ENCODE peak calls at places on chromosomes 2 and 18, in ten cellular contexts. G is choroid plexus epithelial cell, W is NCI-H2081, L is GM13977, F is AG08395, M is nephron progenitor cell, S is astrocyte, O is ACHN, Q is cardiac fibroblast, B is heart left ventricle. V is an unnamed sample.

GRCh38 chr2:95061601-95062183 is 36.2 kb downstream of the MAL start:
- DNase-seq in G (no peak), W (no peak), L (no peak), F (no peak), M (no peak), S (no peak), O (no peak), Q (no peak), B (no peak), V (no peak)

GRCh38 chr2:70557171-70557838 is 3.7 kb upstream of the TGFA start:
- DNase-seq in G (no peak), W (peak), L (no peak), F (no peak), M (no peak), S (no peak), O (no peak), Q (no peak), B (no peak), V (no peak)

GRCh38 chr2:27855476-27855875 is 34.7 kb downstream of the RBKS start:
- DNase-seq in G (peak), W (no peak), L (no peak), F (peak), M (no peak), S (peak), O (peak), Q (peak), B (no peak), V (peak)

GRCh38 chr2:73896362-73897239 is 3.8 kb downstream of the ACTG2 start:
- DNase-seq in G (peak), W (no peak), L (peak), F (peak), M (no peak), S (peak), O (peak), Q (peak), B (no peak), V (peak)

GRCh38 chr2:157874997-157875719 is 972 bp downstream of the ACVR1 start:
- DNase-seq in G (peak), W (no peak), L (no peak), F (peak), M (peak), S (peak), O (peak), Q (peak), B (peak), V (peak)

GRCh38 chr2:54574107-54574859 is 118.2 kb downstream of the SPTBN1 start:
- DNase-seq in G (peak), W (no peak), L (no peak), F (no peak), M (no peak), S (peak), O (no peak), Q (peak), B (peak), V (peak)

GRCh38 chr2:118403658-118404451 is 315.6 kb downstream of the INSIG2 start:
- DNase-seq in G (no peak), W (no peak), L (no peak), F (no peak), M (no peak), S (peak), O (no peak), Q (no peak), B (no peak), V (peak)

GRCh38 chr2:57701391-57701791 is 345.2 kb upstream of the VRK2 start:
- DNase-seq in G (peak), W (no peak), L (no peak), F (peak), M (no peak), S (peak), O (peak), Q (peak), B (no peak), V (peak)

GRCh38 chr2:113028112-113028511 is 22.9 kb downstream of the IL36A start:
- DNase-seq in G (no peak), W (no peak), L (no peak), F (no peak), M (no peak), S (no peak), O (no peak), Q (no peak), B (no peak), V (no peak)

GRCh38 chr2:81194176-81194575 is 889.6 kb upstream of the LRRTM1 start:
- DNase-seq in G (no peak), W (no peak), L (no peak), F (no peak), M (no peak), S (no peak), O (no peak), Q (no peak), B (no peak), V (no peak)

GRCh38 chr2:116776556-116776955 is 1037.9 kb upstream of the DDX18 start:
- DNase-seq in G (no peak), W (no peak), L (no peak), F (no peak), M (no peak), S (no peak), O (no peak), Q (no peak), B (no peak), V (no peak)

GRCh38 chr2:241900251-241901017 is 30.9 kb downstream of the RTP5 start:
- DNase-seq in G (no peak), W (no peak), L (no peak), F (no peak), M (no peak), S (no peak), O (no peak), Q (no peak), B (no peak), V (no peak)

GRCh38 chr18:58392336-58393000 is 236.4 kb downstream of the ALPK2 start:
- DNase-seq in G (peak), W (no peak), L (no peak), F (peak), M (no peak), S (peak), O (no peak), Q (peak), B (no peak), V (peak)

GRCh38 chr2:120503206-120503792 is 157.4 kb downstream of the INHBB start:
- DNase-seq in G (no peak), W (no peak), L (no peak), F (no peak), M (no peak), S (no peak), O (no peak), Q (no peak), B (no peak), V (no peak)

GRCh38 chr2:159249955-159250723 is 36.4 kb downstream of the WDSUB1 start:
- DNase-seq in G (peak), W (no peak), L (peak), F (peak), M (no peak), S (peak), O (peak), Q (peak), B (peak), V (peak)

GRCh38 chr2:127175406-127175805 is 44.7 kb downstream of the CYP27C1 start:
- DNase-seq in G (peak), W (no peak), L (no peak), F (peak), M (no peak), S (no peak), O (no peak), Q (peak), B (peak), V (no peak)

GRCh38 chr18:33282709-33283333 is 157.7 kb downstream of the CCDC178 start:
- DNase-seq in G (no peak), W (no peak), L (no peak), F (no peak), M (no peak), S (no peak), O (no peak), Q (no peak), B (no peak), V (no peak)

GRCh38 chr2:28616618-28617017 is 120.8 kb downstream of the PLB1 start:
- DNase-seq in G (no peak), W (no peak), L (no peak), F (no peak), M (no peak), S (no peak), O (no peak), Q (no peak), B (no peak), V (peak)

GRCh38 chr2:64463784-64464183 is 9.8 kb downstream of the LGALSL start:
- DNase-seq in G (peak), W (no peak), L (no peak), F (peak), M (no peak), S (peak), O (no peak), Q (peak), B (no peak), V (peak)

GRCh38 chr2:173195100-173195499 is 119.5 kb downstream of the MAP3K20 start:
- DNase-seq in G (no peak), W (no peak), L (no peak), F (no peak), M (no peak), S (no peak), O (no peak), Q (no peak), B (no peak), V (no peak)

GRCh38 chr18:61628085-61628484 is 264.7 kb downstream of the RNF152 start:
- DNase-seq in G (no peak), W (no peak), L (no peak), F (no peak), M (no peak), S (peak), O (no peak), Q (peak), B (no peak), V (no peak)

GRCh38 chr2:111231532-111232252 is 111.0 kb downstream of the BCL2L11 start:
- DNase-seq in G (no peak), W (no peak), L (no peak), F (no peak), M (no peak), S (no peak), O (no peak), Q (no peak), B (no peak), V (no peak)

GRCh38 chr2:219002395-219003266 is 9.4 kb upstream of the CRYBA2 start:
- DNase-seq in G (peak), W (peak), L (no peak), F (no peak), M (peak), S (no peak), O (peak), Q (peak), B (no peak), V (peak)

GRCh38 chr2:178194600-178195389 is 483 bp downstream of the OSBPL6 start:
- DNase-seq in G (peak), W (peak), L (peak), F (peak), M (peak), S (peak), O (peak), Q (peak), B (peak), V (peak)

GRCh38 chr2:11187733-11188132 is 32.5 kb downstream of the SLC66A3 start:
- DNase-seq in G (no peak), W (no peak), L (no peak), F (no peak), M (no peak), S (no peak), O (no peak), Q (no peak), B (no peak), V (no peak)

GRCh38 chr18:76973512-76974302 is 151.3 kb downstream of the ZNF236 start:
- DNase-seq in G (no peak), W (no peak), L (no peak), F (no peak), M (no peak), S (no peak), O (no peak), Q (no peak), B (no peak), V (no peak)

GRCh38 chr18:48543228-48543627 is 4.4 kb downstream of the CTIF start:
- DNase-seq in G (no peak), W (no peak), L (no peak), F (no peak), M (no peak), S (no peak), O (no peak), Q (no peak), B (no peak), V (peak)

GRCh38 chr2:25677877-25678276 is 4.5 kb upstream of the DTNB start:
- DNase-seq in G (no peak), W (no peak), L (no peak), F (no peak), M (no peak), S (no peak), O (no peak), Q (no peak), B (no peak), V (no peak)

V was measured in fibroblast of lung.